ENCODE peak calls at places on chromosomes 4 and X, in four cellular contexts. W is K562, U is HCT116, B is A549. M is an unnamed sample.

GRCh38 chr4:71377561-71377960 is 38.7 kb downstream of the SLC4A4 start:
- DNase-seq in W (no peak), U (no peak), B (peak; percentile 42), M (no peak)

GRCh38 chrX:32839781-32840180 is 371.6 kb downstream of the DMD start:
- DNase-seq in U (no peak), B (no peak), W (no peak), M (no peak)

GRCh38 chrX:155993421-155993820 is 4.1 kb upstream of the IL9R start:
- DNase-seq in U (no peak), W (no peak), B (no peak), M (no peak)

GRCh38 chr4:121283319-121283718 is 97.5 kb downstream of the QRFPR start:
- DNase-seq in U (no peak), B (no peak), W (no peak), M (no peak)

GRCh38 chr4:175246941-175247340 is 328.8 kb downstream of the ADAM29 start:
- DNase-seq in U (no peak), B (no peak), W (no peak), M (no peak)

GRCh38 chr4:75069493-75070074 is 136.7 kb downstream of the PARM1 start:
- DNase-seq in B (no peak), W (no peak), U (no peak), M (no peak)

GRCh38 chr4:2791518-2792395 is 1.1 kb upstream of the SH3BP2 start:
- DNase-seq in W (no peak), B (no peak), U (no peak), M (peak; percentile 55)

GRCh38 chr4:153296424-153296823 is 48.1 kb upstream of the MND1 start:
- DNase-seq in W (no peak), B (no peak), U (no peak), M (no peak)

GRCh38 chr4:95732061-95732460 is 107.8 kb upstream of the PDHA2 start:
- DNase-seq in U (no peak), B (peak; percentile 39), W (no peak), M (no peak)

GRCh38 chr4:182555997-182556418 is 312.8 kb downstream of the TENM3 start:
- DNase-seq in W (no peak), U (no peak), B (no peak), M (no peak)

GRCh38 chr4:74583066-74583700 is 138.2 kb downstream of the AREG start:
- DNase-seq in W (no peak), U (no peak), B (peak; percentile 36), M (no peak)

GRCh38 chr4:108725457-108725856 is 37.4 kb downstream of the ETNPPL start:
- DNase-seq in U (peak; percentile 13), W (no peak), B (peak; percentile 4), M (no peak)

GRCh38 chr4:55819634-55820033 is at the start of gene EXOC1L:
- DNase-seq in W (peak; percentile 11), U (no peak), B (no peak), M (peak; percentile 11)

GRCh38 chrX:134244043-134244442 is 7.1 kb downstream of the CCDC160 start:
- DNase-seq in B (no peak), U (no peak), W (no peak), M (no peak)

GRCh38 chr4:2105559-2105958 is 46.4 kb downstream of the NAT8L start:
- DNase-seq in W (no peak), B (no peak), U (no peak), M (no peak)

GRCh38 chr4:185587444-185588161 is 52.3 kb upstream of the PDLIM3 start:
- DNase-seq in B (no peak), U (no peak), W (no peak), M (no peak)

GRCh38 chr4:164012396-164013027 is 518.0 kb downstream of the TMA16 start:
- DNase-seq in B (peak; percentile 10), U (peak; percentile 29), W (no peak), M (peak; percentile 37)

GRCh38 chrX:49912086-49912485 is 10.3 kb upstream of the CLCN5 start:
- DNase-seq in B (no peak), U (no peak), W (no peak), M (no peak)

GRCh38 chrX:78514852-78515251 is 144.3 kb downstream of the RTL3 start:
- DNase-seq in B (no peak), U (no peak), W (no peak), M (peak; percentile 6)

GRCh38 chrX:69616520-69617203 is 749 bp downstream of the EDA start:
- DNase-seq in B (no peak), U (no peak), W (no peak), M (no peak)

GRCh38 chr4:88569944-88570455 is 22.3 kb upstream of the HERC3 start:
- DNase-seq in W (no peak), U (no peak), B (no peak), M (no peak)

GRCh38 chr4:88573995-88574394 is 18.3 kb upstream of the HERC3 start:
- DNase-seq in U (peak; percentile 36), W (no peak), B (peak; percentile 24), M (no peak)

GRCh38 chr4:88573286-88573994 is 18.8 kb upstream of the HERC3 start:
- DNase-seq in W (no peak), B (no peak), U (no peak), M (no peak)

DNA sequence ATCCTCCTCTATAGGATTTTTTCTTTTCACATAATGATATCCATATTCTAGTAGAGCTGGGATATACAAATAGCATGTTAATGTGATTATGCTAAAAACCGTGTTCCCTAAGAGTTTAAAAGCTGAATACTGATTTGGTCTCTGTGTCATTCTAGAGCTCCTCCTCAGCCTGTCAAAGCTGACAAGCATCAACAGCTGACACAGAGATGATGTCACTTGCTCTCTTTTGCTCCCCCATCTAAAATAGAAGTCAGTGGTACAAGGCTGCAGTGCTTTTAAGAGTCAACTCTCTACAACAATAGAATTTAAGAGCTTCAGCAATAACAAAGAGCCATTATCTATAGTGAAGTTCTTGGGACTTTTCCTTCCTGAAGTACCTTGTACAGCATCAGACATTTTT is 17.1 kb upstream of the HERC3 start:
- DNase-seq in U (no peak), B (no peak), W (no peak), M (no peak)
- TF ChIP-seq POLR2A in U (no peak), B (no peak), W (no peak), M (no peak)

GRCh38 chr4:14912426-14912825 is 89.9 kb upstream of the CPEB2 start:
- DNase-seq in W (no peak), U (no peak), B (no peak), M (no peak)
- TF ChIP-seq MAX in W (no peak), U (no peak), B (no peak), M (no peak)

DNA sequence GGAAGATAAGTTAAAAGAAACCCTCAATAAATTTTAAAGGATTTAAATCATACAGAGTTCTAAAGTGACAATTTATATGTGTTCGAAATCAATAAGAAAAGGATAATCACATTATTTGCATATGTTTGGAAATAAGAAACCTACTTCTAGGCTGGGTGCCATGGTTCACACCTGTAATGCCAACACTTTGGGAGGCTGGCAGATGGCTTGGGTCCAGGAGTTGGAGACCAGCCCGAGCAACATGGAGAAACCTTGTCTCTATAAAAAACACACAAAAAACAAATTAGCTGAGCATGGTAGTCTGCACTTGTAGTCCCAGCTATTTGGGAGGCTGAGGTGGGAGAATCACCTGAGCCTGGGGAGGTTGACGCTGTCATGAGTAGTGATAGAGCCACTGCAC is 8.1 kb upstream of the SAP30 start:
- DNase-seq in U (no peak), B (no peak), W (no peak), M (no peak)
- TF ChIP-seq POLR2A in U (no peak), B (no peak), W (no peak), M (no peak)

GRCh38 chr4:168095776-168096443 is 3.6 kb downstream of the ANXA10 start:
- DNase-seq in W (no peak), U (no peak), B (peak; percentile 20), M (no peak)
- TF ChIP-seq MAX in W (no peak), U (no peak), B (no peak), M (no peak)

GRCh38 chr4:21649691-21650090 is 298.9 kb downstream of the KCNIP4 start:
- DNase-seq in U (no peak), W (no peak), B (no peak), M (no peak)
- TF ChIP-seq POLR2A in U (no peak), W (no peak), B (no peak), M (no peak)

GRCh38 chr4:177374966-177375365 is 65.3 kb downstream of the NEIL3 start:
- DNase-seq in U (no peak), B (no peak), W (no peak), M (no peak)
- TF ChIP-seq MAX in U (no peak), B (no peak), W (no peak), M (no peak)

DNA sequence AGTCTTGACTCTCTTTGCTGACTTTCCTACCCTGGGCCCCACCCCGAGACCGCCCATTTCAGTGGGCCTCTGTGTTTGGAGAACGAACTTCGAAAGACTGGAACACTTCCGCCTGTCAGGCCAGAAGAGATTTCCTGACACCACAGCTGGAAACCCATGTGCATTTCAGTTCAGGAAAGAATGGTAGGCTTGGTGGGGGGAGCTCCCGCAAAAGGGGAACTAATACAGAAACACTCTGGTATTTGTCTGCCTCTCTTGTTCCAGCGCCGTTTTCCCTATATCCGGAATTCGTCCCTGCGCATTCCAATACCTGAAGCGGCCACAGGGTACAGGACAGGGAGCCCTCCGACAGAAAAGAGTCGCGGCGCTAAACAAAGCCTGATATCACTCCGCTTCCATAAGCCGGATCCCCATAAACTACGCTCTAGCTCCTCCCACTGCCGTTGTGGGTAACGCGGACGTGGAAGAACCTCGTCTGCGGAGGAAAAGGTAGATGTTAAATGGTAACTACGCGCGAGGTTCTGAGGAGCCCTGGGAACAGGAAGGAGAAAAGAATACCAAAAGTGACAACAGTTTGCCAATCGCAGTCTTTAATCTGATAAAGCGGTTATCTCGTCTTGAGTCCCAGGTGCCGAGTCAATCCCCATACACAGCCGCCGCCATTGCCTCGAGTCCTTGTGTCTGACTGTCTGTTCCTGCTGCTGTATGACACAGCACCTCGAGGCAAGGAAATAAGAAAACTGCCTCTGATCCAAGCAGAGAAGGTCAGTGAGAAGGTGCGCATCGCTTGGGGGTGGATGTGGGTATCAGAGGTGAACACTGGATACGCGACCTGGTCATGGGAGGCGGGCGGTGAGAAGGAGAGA is at the start of gene ARMCX5:
- DNase-seq in U (peak; percentile 84), W (peak; percentile 64), B (peak; percentile 94), M (peak; percentile 62)
- TF ChIP-seq POLR2A in U (peak; percentile 88), W (peak; percentile 83), B (peak; percentile 80), M (no peak)

GRCh38 chr4:118816538-118817177 is 19.3 kb downstream of the SEC24D start:
- DNase-seq in B (no peak), U (no peak), W (no peak), M (no peak)
- TF ChIP-seq MAX in B (no peak), U (no peak), W (no peak), M (no peak)